ENCODE peak calls at places on chromosomes 4 and X, in six cellular contexts. S is H1, L is GM12878, Q is NT2/D1, R is HepG2, D is K562. F is an unnamed sample.

GRCh38 chr4:169039271-169039954 is 29.4 kb upstream of the CBR4 start:
- DNase-seq in D (no peak), R (no peak), L (no peak), Q (no peak), S (no peak), F (no peak)

GRCh38 chr4:22019676-22020075 is 71.1 kb upstream of the KCNIP4 start:
- DNase-seq in S (no peak), R (no peak), Q (no peak), D (no peak), L (no peak), F (no peak)

GRCh38 chr4:82561745-82562552 is at the start of gene TMEM150C:
- DNase-seq in L (no peak), R (no peak), Q (no peak), S (no peak), D (no peak), F (no peak)

GRCh38 chr4:144948009-144948408 is 150.0 kb downstream of the ANAPC10 start:
- DNase-seq in S (no peak), R (peak), L (no peak), D (no peak), Q (no peak), F (no peak)

GRCh38 chr4:173505924-173506779 is 23.9 kb downstream of the HAND2 start:
- DNase-seq in L (peak), R (peak), S (no peak), D (peak), Q (no peak), F (peak)

GRCh38 chr4:94507708-94508107 is 56.0 kb downstream of the PDLIM5 start:
- DNase-seq in D (peak), S (no peak), R (peak), Q (no peak), L (no peak), F (peak)

GRCh38 chr4:41399191-41399590 is 138.8 kb upstream of the LIMCH1 start:
- DNase-seq in R (no peak), S (no peak), Q (no peak), D (no peak), L (no peak), F (no peak)

GRCh38 chr4:35124116-35124515 is 1120.2 kb downstream of the ARAP2 start:
- DNase-seq in D (no peak), L (no peak), Q (no peak), S (no peak), R (no peak), F (no peak)

GRCh38 chr4:167838686-167839085 is 253.7 kb upstream of the ANXA10 start:
- DNase-seq in D (no peak), S (no peak), R (no peak), Q (no peak), L (no peak), F (no peak)

GRCh38 chrX:71111141-71111843 is at the start of gene IL2RG:
- DNase-seq in R (no peak), D (peak), L (peak), Q (no peak), S (no peak), F (no peak)

GRCh38 chrX:97858592-97858991 is 974.9 kb downstream of the RPA4 start:
- DNase-seq in R (no peak), Q (no peak), L (no peak), S (no peak), D (no peak), F (no peak)

GRCh38 chrX:67543818-67544217 is at the start of gene AR:
- DNase-seq in R (no peak), D (no peak), L (no peak), Q (peak), S (peak), F (no peak)

GRCh38 chr4:55491486-55491885 is 55.2 kb downstream of the CLOCK start:
- DNase-seq in Q (no peak), S (no peak), L (no peak), R (no peak), D (no peak), F (no peak)

GRCh38 chrX:18898517-18898916 is 85.4 kb downstream of the PHKA2 start:
- DNase-seq in R (no peak), D (no peak), Q (no peak), S (no peak), L (no peak), F (no peak)

GRCh38 chrX:129759576-129760061 is 20.1 kb upstream of the SASH3 start:
- DNase-seq in S (no peak), R (no peak), L (no peak), Q (no peak), D (peak), F (no peak)

GRCh38 chrX:101785142-101785541 is 125.5 kb upstream of the ARMCX2 start:
- DNase-seq in D (no peak), Q (no peak), L (no peak), R (no peak), S (no peak), F (no peak)

GRCh38 chr4:2948895-2949781 is 14.1 kb downstream of the NOP14 start:
- DNase-seq in L (no peak), R (no peak), D (no peak), S (no peak), Q (no peak), F (peak)

GRCh38 chr4:83054928-83055327 is 19.9 kb downstream of the COPS4 start:
- DNase-seq in Q (no peak), R (no peak), L (no peak), S (no peak), D (no peak), F (peak)

GRCh38 chr4:46931981-46932380 is 22.9 kb upstream of the COX7B2 start:
- DNase-seq in D (no peak), L (peak), S (no peak), R (peak), Q (peak), F (no peak)

GRCh38 chr4:104064650-104065577 is 345.1 kb upstream of the TACR3 start:
- DNase-seq in R (peak), D (peak), Q (peak), L (peak), S (peak), F (peak)

GRCh38 chrX:137916090-137916746 is 350.3 kb downstream of the ZIC3 start:
- DNase-seq in R (no peak), Q (peak), S (no peak), D (peak), L (no peak), F (no peak)

GRCh38 chr4:156419080-156419638 is 465.5 kb upstream of the CTSO start:
- DNase-seq in R (no peak), D (no peak), Q (no peak), S (no peak), L (no peak), F (no peak)

GRCh38 chr4:182831376-182831775 is 85.8 kb downstream of the DCTD start:
- DNase-seq in R (no peak), D (no peak), L (no peak), S (no peak), Q (no peak), F (no peak)

GRCh38 chrX:19647731-19648588 is 132.7 kb upstream of the MAP3K15 start:
- DNase-seq in D (no peak), Q (no peak), S (no peak), L (no peak), R (no peak), F (no peak)

GRCh38 chr4:53321151-53321987 is 44.5 kb downstream of the SCFD2 start:
- DNase-seq in R (no peak), L (no peak), D (no peak), S (no peak), Q (no peak), F (peak)

GRCh38 chr4:186912606-186913005 is 188.9 kb upstream of the FAT1 start:
- DNase-seq in S (no peak), R (no peak), D (no peak), L (no peak), Q (no peak), F (no peak)

GRCh38 chrX:24024819-24025740 is 1.9 kb downstream of the KLHL15 start:
- DNase-seq in D (peak), S (peak), Q (peak), L (peak), R (peak), F (peak)

GRCh38 chr4:90234916-90235547 is 107.8 kb downstream of the CCSER1 start:
- DNase-seq in L (no peak), Q (no peak), R (no peak), D (no peak), S (no peak), F (no peak)

GRCh38 chr4:57070461-57070860 is 39.7 kb downstream of the IGFBP7 start:
- DNase-seq in L (no peak), S (no peak), R (no peak), D (no peak), Q (no peak), F (no peak)

GRCh38 chr4:142406051-142406549 is 440.0 kb downstream of the INPP4B start:
- DNase-seq in D (no peak), L (peak), Q (no peak), S (no peak), R (no peak), F (no peak)

GRCh38 chrX:154349359-154349935 is 25.0 kb downstream of the FLNA start:
- DNase-seq in Q (no peak), D (no peak), L (no peak), R (no peak), S (no peak), F (no peak)

GRCh38 chr4:108725457-108725856 is 37.4 kb downstream of the ETNPPL start:
- DNase-seq in D (no peak), Q (no peak), R (no peak), L (no peak), S (no peak), F (peak)

GRCh38 chr4:25078523-25078922 is 47.8 kb upstream of the LGI2 start:
- DNase-seq in D (no peak), S (no peak), Q (no peak), R (no peak), L (no peak), F (no peak)

GRCh38 chr4:20487446-20487845 is 212.8 kb upstream of the PACRGL start:
- DNase-seq in L (no peak), Q (no peak), D (no peak), R (no peak), S (no peak), F (no peak)

DNA sequence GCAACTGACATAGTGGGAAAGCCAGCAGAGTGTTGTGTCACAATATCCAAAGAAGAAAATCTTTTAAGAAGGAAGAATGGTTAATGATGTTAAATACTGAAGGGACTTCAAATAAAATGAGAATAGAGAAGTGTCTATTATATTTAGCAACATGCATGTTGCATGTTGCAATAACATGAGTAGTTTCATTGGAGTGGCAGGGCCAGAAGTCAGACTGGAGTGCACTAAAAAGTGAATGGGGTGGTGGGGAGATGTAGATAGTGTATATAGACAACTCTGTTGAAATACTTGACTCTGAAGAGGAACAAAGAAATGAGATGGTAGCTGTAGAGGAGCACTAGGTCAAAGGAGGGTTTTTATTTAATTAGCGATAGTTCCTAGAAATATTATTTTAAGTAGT is 9.5 kb upstream of the AMMECR1 start:
- DNase-seq in D (no peak), Q (no peak), L (no peak), R (no peak), S (no peak), F (no peak)
- TF ChIP-seq ZNF274 in D (no peak), Q (no peak), L (no peak), R (no peak), S (no peak), F (no peak)

DNA sequence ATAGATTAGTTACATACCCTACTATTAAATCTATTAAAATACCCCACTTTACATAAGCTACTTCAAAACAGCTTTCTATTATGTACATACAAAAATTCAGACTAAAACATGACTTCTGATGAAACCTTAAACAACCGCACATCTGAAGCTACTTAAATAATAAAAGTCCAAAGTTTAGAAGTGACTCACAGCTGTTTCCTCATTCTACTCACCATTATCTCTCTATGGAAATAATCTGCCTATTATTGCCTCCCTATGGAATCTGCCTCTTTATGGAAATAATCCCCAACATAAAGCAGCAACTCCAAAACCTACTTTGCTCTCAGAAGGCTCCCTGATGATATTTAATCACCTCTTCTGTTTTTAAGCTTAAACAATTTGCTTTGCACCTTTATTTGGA is 15.7 kb upstream of the BANK1 start:
- DNase-seq in D (no peak), R (peak), Q (no peak), L (no peak), S (no peak), F (no peak)
- TF ChIP-seq ZNF274 in D (no peak), R (no peak), Q (no peak), L (no peak), S (no peak), F (no peak)

DNA sequence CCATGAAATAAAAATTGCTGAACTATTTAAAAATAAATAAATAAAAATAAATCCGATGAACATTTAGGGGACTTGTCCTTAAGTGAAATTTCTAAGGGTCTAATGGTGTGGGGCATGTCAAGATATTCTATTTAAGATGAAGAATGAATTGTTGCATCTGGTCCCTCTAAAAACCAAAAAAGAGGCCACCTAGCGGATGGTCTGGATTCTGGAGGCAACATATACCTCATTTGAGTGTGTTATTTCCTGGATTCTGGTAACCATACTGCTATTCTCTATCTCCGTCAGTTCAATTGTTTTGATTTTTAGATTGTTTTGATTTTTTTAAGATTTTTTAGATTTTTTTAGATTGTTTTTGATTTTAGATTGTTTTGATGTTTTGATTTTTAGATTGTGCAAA is 28.3 kb downstream of the AGTR2 start:
- DNase-seq in Q (no peak), L (no peak), R (peak), S (no peak), D (no peak), F (no peak)
- TF ChIP-seq ZNF274 in Q (no peak), L (no peak), R (no peak), S (no peak), D (no peak), F (no peak)

DNA sequence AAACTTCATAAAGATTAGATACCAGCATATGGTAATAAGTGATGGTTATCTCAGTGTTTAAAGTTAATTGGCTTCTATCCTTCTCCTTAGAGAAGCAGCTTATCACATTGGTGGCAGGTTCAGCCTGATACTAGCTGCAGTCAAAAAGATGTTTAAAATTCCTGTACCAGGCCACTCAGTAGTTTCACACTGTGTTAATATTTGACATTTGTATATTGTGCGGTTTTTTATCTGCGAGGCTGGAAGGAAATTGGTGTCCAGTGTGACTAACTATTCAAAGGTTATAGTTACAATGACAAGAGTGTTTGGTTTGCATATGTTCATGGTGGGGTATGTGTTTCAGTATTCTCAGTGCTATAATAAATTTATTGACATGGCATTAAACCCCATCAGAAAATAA is 27.5 kb upstream of the TBC1D8B start:
- DNase-seq in S (no peak), L (no peak), D (no peak), Q (no peak), R (peak), F (no peak)
- TF ChIP-seq ZNF274 in S (no peak), L (no peak), D (no peak), Q (no peak), R (no peak), F (no peak)

GRCh38 chr4:84503495-84504437 is 4.7 kb upstream of the NKX6-1 start:
- DNase-seq in D (peak), Q (no peak), S (no peak), R (peak), L (no peak), F (peak)
- TF ChIP-seq ZNF274 in D (no peak), Q (no peak), S (no peak), R (no peak), L (no peak), F (no peak)

GRCh38 chr4:8115916-8116315 is 42.7 kb downstream of the ABLIM2 start:
- DNase-seq in Q (no peak), R (no peak), D (no peak), L (no peak), S (no peak), F (no peak)
- TF ChIP-seq ZNF274 in Q (no peak), R (no peak), D (no peak), L (no peak), S (no peak), F (no peak)